ENCODE peak calls at places on chromosomes 7 and 10, in eight cellular contexts. X is fibroblast of lung, M is foreskin fibroblast, V is ascending aorta, Q is upper lobe of right lung, Z is kidney tubule cell, A is iris pigment epithelial cell, H is NCI-H2081. I is an unnamed sample.

GRCh38 chr7:29607889-29608288 is 44.3 kb downstream of the PRR15 start:
- DNase-seq in X (peak), M (peak), V (no peak), Q (no peak), Z (peak), A (peak), H (no peak), I (no peak)

GRCh38 chr10:77197544-77197943 is 440.1 kb downstream of the KCNMA1 start:
- DNase-seq in X (no peak), M (no peak), V (no peak), Q (no peak), Z (no peak), A (no peak), H (no peak), I (no peak)

GRCh38 chr10:70109064-70109729 is 23.4 kb downstream of the AIFM2 start:
- DNase-seq in X (no peak), M (no peak), V (no peak), Q (no peak), Z (no peak), A (no peak), H (no peak), I (no peak)

GRCh38 chr7:142587578-142588191 is 161.6 kb upstream of the PRSS1 start:
- DNase-seq in X (peak), M (peak), V (no peak), Q (no peak), Z (peak), A (peak), H (peak), I (peak)

GRCh38 chr10:86580549-86580886 is 58.9 kb upstream of the WAPL start:
- DNase-seq in X (no peak), M (no peak), V (no peak), Q (no peak), Z (no peak), A (no peak), H (no peak), I (no peak)

GRCh38 chr7:137001041-137001440 is 132.6 kb downstream of the CHRM2 start:
- DNase-seq in X (peak), M (no peak), V (no peak), Q (no peak), Z (no peak), A (peak), H (peak), I (no peak)

GRCh38 chr7:2894118-2894940 is 50.2 kb upstream of the GNA12 start:
- DNase-seq in X (no peak), M (no peak), V (no peak), Q (no peak), Z (no peak), A (no peak), H (peak), I (no peak)

GRCh38 chr10:96049340-96049739 is 6.0 kb downstream of the CCNJ start:
- DNase-seq in X (no peak), M (no peak), V (no peak), Q (no peak), Z (no peak), A (no peak), H (no peak), I (no peak)

GRCh38 chr7:140281255-140281654 is 104.5 kb upstream of the KDM7A start:
- DNase-seq in X (no peak), M (no peak), V (no peak), Q (no peak), Z (no peak), A (no peak), H (no peak), I (no peak)

GRCh38 chr7:28410628-28411578 is 1.4 kb upstream of the CREB5 start:
- DNase-seq in X (peak), M (no peak), V (no peak), Q (no peak), Z (peak), A (peak), H (no peak), I (peak)

GRCh38 chr10:80122110-80122710 is 10.3 kb upstream of the PLAC9 start:
- DNase-seq in X (no peak), M (no peak), V (no peak), Q (no peak), Z (no peak), A (no peak), H (no peak), I (no peak)

GRCh38 chr7:79455173-79455790 is 1.8 kb upstream of the MAGI2 start:
- DNase-seq in X (no peak), M (no peak), V (no peak), Q (no peak), Z (no peak), A (peak), H (no peak), I (no peak)

GRCh38 chr10:8539056-8539455 is 484.6 kb downstream of the GATA3 start:
- DNase-seq in X (peak), M (no peak), V (no peak), Q (no peak), Z (peak), A (no peak), H (no peak), I (no peak)

GRCh38 chr7:13981070-13981469 is 8.4 kb downstream of the ETV1 start:
- DNase-seq in X (peak), M (peak), V (no peak), Q (no peak), Z (peak), A (peak), H (peak), I (no peak)

GRCh38 chr7:31488562-31489203 is 25.2 kb upstream of the ITPRID1 start:
- DNase-seq in X (peak), M (no peak), V (no peak), Q (peak), Z (peak), A (peak), H (peak), I (no peak)

GRCh38 chr10:116120688-116121087 is 152.3 kb downstream of the GFRA1 start:
- DNase-seq in X (no peak), M (no peak), V (no peak), Q (no peak), Z (no peak), A (no peak), H (no peak), I (no peak)

GRCh38 chr7:69780377-69780776 is 182.1 kb downstream of the AUTS2 start:
- DNase-seq in X (peak), M (no peak), V (no peak), Q (no peak), Z (peak), A (no peak), H (peak), I (peak)

GRCh38 chr7:74324499-74325229 is 35.5 kb downstream of the CLIP2 start:
- DNase-seq in X (peak), M (no peak), V (no peak), Q (no peak), Z (no peak), A (no peak), H (no peak), I (no peak)

GRCh38 chr10:104809288-104810090 is 168.4 kb downstream of the SORCS3 start:
- DNase-seq in X (peak), M (peak), V (no peak), Q (no peak), Z (peak), A (peak), H (no peak), I (peak)

GRCh38 chr10:585502-585901 is 104.0 kb downstream of the DIP2C start:
- DNase-seq in X (no peak), M (no peak), V (no peak), Q (peak), Z (no peak), A (no peak), H (no peak), I (no peak)

GRCh38 chr10:117989962-117990361 is 56.8 kb downstream of the RAB11FIP2 start:
- DNase-seq in X (no peak), M (no peak), V (no peak), Q (no peak), Z (no peak), A (no peak), H (no peak), I (no peak)

GRCh38 chr10:123552760-123553554 is 113.2 kb upstream of the GPR26 start:
- DNase-seq in X (no peak), M (no peak), V (no peak), Q (no peak), Z (no peak), A (no peak), H (no peak), I (no peak)

GRCh38 chr10:89351402-89352038 is 23.7 kb downstream of the IFIT3 start:
- DNase-seq in X (peak), M (no peak), V (no peak), Q (no peak), Z (peak), A (peak), H (no peak), I (no peak)

GRCh38 chr7:39574673-39575349 is 8.6 kb downstream of the YAE1 start:
- DNase-seq in X (no peak), M (no peak), V (no peak), Q (no peak), Z (no peak), A (no peak), H (no peak), I (no peak)

GRCh38 chr10:117005454-117006055 is 568 bp upstream of the SHTN1 start:
- DNase-seq in X (peak), M (no peak), V (no peak), Q (no peak), Z (peak), A (no peak), H (peak), I (peak)

GRCh38 chr10:13998090-13998838 is 332.5 kb downstream of the FRMD4A start:
- DNase-seq in X (no peak), M (no peak), V (no peak), Q (no peak), Z (no peak), A (no peak), H (no peak), I (no peak)

I was measured in DMS153.